ENCODE peak calls at places on chromosomes 6 and 20, in six cellular contexts. Z, O, N, P, G and U are unnamed samples.
A peak's percentile ranks its signal among the peaks of the same experiment; 100 is the strongest.

GRCh38 chr6:39998126-39998525 is 63.9 kb upstream of the MOCS1 start:
- DNase-seq in Z (no peak), O (no peak), N (no peak), P (no peak), G (no peak), U (no peak)

GRCh38 chr6:22392711-22393110 is 95.9 kb upstream of the PRL start:
- DNase-seq in Z (no peak), O (peak; percentile 21), N (no peak), P (no peak), G (no peak), U (no peak)

GRCh38 chr20:40803381-40803780 is 114.3 kb upstream of the MAFB start:
- DNase-seq in Z (no peak), O (no peak), N (no peak), P (no peak), G (no peak), U (no peak)

GRCh38 chr20:10671850-10672578 is 1.8 kb downstream of the JAG1 start:
- DNase-seq in Z (peak; percentile 76), O (no peak), N (peak; percentile 45), P (no peak), G (no peak), U (no peak)

GRCh38 chr6:132076452-132076851 is 125.3 kb upstream of the CCN2 start:
- DNase-seq in Z (no peak), O (no peak), N (no peak), P (no peak), G (no peak), U (no peak)

GRCh38 chr6:101668496-101668895 is 275.0 kb downstream of the GRIK2 start:
- DNase-seq in Z (no peak), O (no peak), N (no peak), P (no peak), G (no peak), U (no peak)

GRCh38 chr20:61376541-61377231 is 124.6 kb downstream of the CDH4 start:
- DNase-seq in Z (no peak), O (no peak), N (no peak), P (no peak), G (no peak), U (no peak)

GRCh38 chr6:46042355-46042999 is 26.8 kb upstream of the CLIC5 start:
- DNase-seq in Z (peak; percentile 57), O (peak; percentile 50), N (peak; percentile 41), P (no peak), G (no peak), U (no peak)